ENCODE peak calls at places on chromosomes 2 and 18, in four cellular contexts. T is H1, F is IMR-90, E is mesenchymal stem cell. O is an unnamed sample.
A peak's percentile ranks its signal among the peaks of the same experiment; 100 is the strongest.

GRCh38 chr18:63708650-63709049 is 5.9 kb downstream of the SERPINB11 start:
- DNase-seq in E (peak; percentile 25), T (no peak), F (peak; percentile 96), O (peak; percentile 40)

GRCh38 chr2:148926291-148926961 is 51.4 kb downstream of the KIF5C start:
- DNase-seq in T (peak; percentile 17), E (peak; percentile 36), F (peak; percentile 12), O (peak; percentile 16)

GRCh38 chr2:178241852-178242551 is 47.7 kb downstream of the OSBPL6 start:
- DNase-seq in E (peak; percentile 93), T (no peak), F (peak; percentile 97), O (no peak)

GRCh38 chr2:104826016-104826415 is 27.9 kb upstream of the POU3F3 start:
- DNase-seq in T (no peak), F (no peak), E (no peak), O (no peak)

GRCh38 chr2:96154506-96155380 is 9.5 kb upstream of the DUSP2 start:
- DNase-seq in T (no peak), E (no peak), F (no peak), O (no peak)

GRCh38 chr2:42036413-42036812 is 11.4 kb upstream of the PKDCC start:
- DNase-seq in F (no peak), T (no peak), E (no peak), O (no peak)

GRCh38 chr2:159030674-159031380 is 62.4 kb downstream of the TANC1 start:
- DNase-seq in T (peak; percentile 43), E (peak; percentile 90), F (peak; percentile 83), O (peak; percentile 72)

GRCh38 chr2:197573608-197574007 is 57.7 kb downstream of the MOB4 start:
- DNase-seq in T (no peak), E (no peak), F (no peak), O (no peak)

GRCh38 chr2:71545572-71546274 is 92.4 kb downstream of the DYSF start:
- DNase-seq in F (peak; percentile 55), E (peak; percentile 61), T (peak; percentile 56), O (peak; percentile 24)

GRCh38 chr2:83081835-83082522 is 1377.1 kb downstream of the SUCLG1 start:
- DNase-seq in F (peak; percentile 65), E (peak; percentile 55), T (no peak), O (peak; percentile 23)

GRCh38 chr2:42906557-42907380 is 114.4 kb upstream of the HAAO start:
- DNase-seq in F (peak; percentile 27), T (no peak), E (peak; percentile 76), O (no peak)

GRCh38 chr2:169478339-169478738 is 955 bp upstream of the BBS5 start:
- DNase-seq in T (no peak), E (no peak), F (peak; percentile 58), O (no peak)

GRCh38 chr2:43293744-43294695 is 67.6 kb upstream of the ZFP36L2 start:
- DNase-seq in F (peak; percentile 100), E (peak; percentile 99), T (no peak), O (peak; percentile 75)

GRCh38 chr2:199462167-199462976 is 4.6 kb upstream of the SATB2 start:
- DNase-seq in E (no peak), F (no peak), T (no peak), O (no peak)

GRCh38 chr2:30273574-30273929 is 42.2 kb downstream of the LBH start:
- DNase-seq in F (no peak), T (no peak), E (no peak), O (peak; percentile 79)

GRCh38 chr2:75065402-75066008 is 107.1 kb downstream of the POLE4 start:
- DNase-seq in E (peak; percentile 76), T (no peak), F (peak; percentile 55), O (no peak)

GRCh38 chr2:209236369-209236768 is 187.5 kb upstream of the MAP2 start:
- DNase-seq in T (no peak), F (no peak), E (no peak), O (no peak)

GRCh38 chr2:206212673-206213513 is 53.2 kb downstream of the EEF1B2 start:
- DNase-seq in E (peak; percentile 25), T (no peak), F (peak; percentile 17), O (peak; percentile 82)

DNA sequence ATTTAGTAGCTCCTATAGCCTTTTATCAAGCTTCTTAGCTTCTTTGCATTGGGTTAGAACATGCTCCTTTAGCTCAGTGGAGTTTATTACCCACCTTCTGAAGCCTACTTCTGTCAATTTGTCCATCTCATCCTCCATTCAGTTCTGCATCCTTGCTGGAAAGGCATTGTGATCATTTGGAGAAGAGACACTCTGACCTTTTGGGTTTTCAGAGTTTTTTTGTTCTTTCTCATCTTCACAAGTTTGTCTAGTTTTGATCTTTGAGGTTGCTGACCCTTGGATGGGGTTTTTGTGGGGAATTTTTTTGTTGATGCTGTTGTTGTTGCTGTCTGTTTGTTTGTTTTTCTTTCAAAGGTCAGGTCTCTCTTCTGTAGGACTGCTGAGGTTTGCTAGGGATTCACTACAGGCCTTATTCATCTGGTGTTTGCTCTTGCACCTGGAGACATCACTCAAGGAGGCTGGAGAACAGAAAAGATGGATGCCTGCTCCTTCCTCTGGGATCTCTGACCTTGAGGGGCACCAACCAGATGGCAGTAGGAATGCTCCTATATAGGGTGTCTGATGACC is 13.9 kb upstream of the TANK start:
- DNase-seq in T (no peak), F (no peak), E (no peak), O (no peak)
- H3K23ac ChIP-seq in T (no peak overlapping the region), F (no peak overlapping the region), E (no peak overlapping the region), O (no peak overlapping the region)

GRCh38 chr2:45259144-45259543 is 249.9 kb upstream of the SIX2 start:
- DNase-seq in T (no peak), E (no peak), F (no peak), O (no peak)
- H2BK5ac ChIP-seq in T (no peak overlapping the region), E (no peak overlapping the region), F (no peak overlapping the region), O (no peak overlapping the region)

GRCh38 chr2:7752291-7752690 is 835.1 kb downstream of the RNF144A start:
- DNase-seq in F (no peak), E (no peak), T (no peak), O (no peak)

GRCh38 chr2:7749895-7750559 is 832.8 kb downstream of the RNF144A start:
- DNase-seq in F (no peak), T (no peak), E (no peak), O (no peak)

GRCh38 chr2:7744827-7745226 is 827.6 kb downstream of the RNF144A start:
- DNase-seq in E (no peak), T (no peak), F (peak; percentile 10), O (no peak)

GRCh38 chr2:7745369-7745768 is 828.2 kb downstream of the RNF144A start:
- DNase-seq in F (no peak), T (no peak), E (no peak), O (no peak)

GRCh38 chr2:7748717-7749415 is 831.7 kb downstream of the RNF144A start:
- DNase-seq in E (no peak), T (peak; percentile 21), F (peak; percentile 3), O (no peak)
- H3K27ac ChIP-seq in E (no peak overlapping the region), T (no peak overlapping the region), F (no peak overlapping the region), O (no peak overlapping the region)

GRCh38 chr2:5691659-5692529 is at the start of gene SOX11:
- DNase-seq in F (peak; percentile 95), E (peak; percentile 95), T (peak; percentile 74), O (no peak)
- H3K23ac ChIP-seq in F (peak within 1 kb of the TSS; percentile 92), E (peak within 1 kb of the TSS; percentile 44), T (no peak within 1 kb of the TSS), O (no peak within 1 kb of the TSS)

O was measured in trophoblast cell.